ENCODE peak calls at places on chromosomes 3 and 15, in six cellular contexts. T is activated CD8-positive, alpha-beta T cell treated with anti-CD3 and anti-CD28 coated beads for 36 hours; R is ovary; L is AG10803; V is stimulated activated CD8-positive, alpha-beta memory T cell treated with anti-CD3 and anti-CD28 coated beads, Interleukin-12 subunit alpha, Interleukin-12 subunit beta, amount 100 ng/mL, for 4 hours; Y is activated T-cell treated with anti-CD3 and anti-CD28 coated beads for 1 hour. D is an unnamed sample.

GRCh38 chr3:42855547-42856380 is 19.9 kb downstream of the CYP8B1 start:
- DNase-seq in T (no peak), V (no peak), R (no peak), Y (no peak), L (no peak), D (no peak)

GRCh38 chr3:32037932-32038271 is 56.4 kb downstream of the ZNF860 start:
- DNase-seq in Y (no peak), T (no peak), V (no peak), L (no peak), R (no peak), D (no peak)

GRCh38 chr15:33031324-33031736 is 163.2 kb downstream of the FMN1 start:
- DNase-seq in Y (no peak), R (no peak), L (peak; percentile 60), T (no peak), V (no peak), D (no peak)

GRCh38 chr3:188296761-188297689 is 143.1 kb downstream of the LPP start:
- DNase-seq in Y (no peak), L (peak; percentile 83), R (no peak), T (no peak), V (no peak), D (peak; percentile 32)

GRCh38 chr3:46127503-46127902 is 80.6 kb downstream of the CCR1 start:
- DNase-seq in R (no peak), L (peak; percentile 93), T (no peak), Y (no peak), V (no peak), D (no peak)

GRCh38 chr3:140695361-140696061 is 17.6 kb downstream of the TRIM42 start:
- DNase-seq in R (no peak), Y (no peak), T (no peak), V (no peak), L (no peak), D (no peak)

GRCh38 chr15:47870956-47871625 is 153.8 kb downstream of the SEMA6D start:
- DNase-seq in R (no peak), T (no peak), V (no peak), Y (no peak), L (peak; percentile 63), D (no peak)

GRCh38 chr3:161423911-161424522 is 52.7 kb upstream of the SPTSSB start:
- DNase-seq in L (peak; percentile 37), V (no peak), R (no peak), T (no peak), Y (no peak), D (no peak)

GRCh38 chr3:38988955-38989354 is 62.8 kb downstream of the SCN11A start:
- DNase-seq in V (no peak), T (no peak), L (no peak), Y (no peak), R (no peak), D (no peak)

GRCh38 chr15:84600331-84600686 is 500 bp upstream of the ZSCAN2 start:
- DNase-seq in R (peak; percentile 87), T (peak; percentile 60), V (peak; percentile 25), L (peak; percentile 77), Y (peak; percentile 25), D (peak; percentile 93)

GRCh38 chr15:100995471-100996430 is 76.6 kb downstream of the LRRK1 start:
- DNase-seq in L (no peak), Y (no peak), R (no peak), V (no peak), T (no peak), D (no peak)

GRCh38 chr15:38299216-38299615 is 46.6 kb downstream of the SPRED1 start:
- DNase-seq in R (no peak), Y (no peak), V (no peak), L (peak; percentile 47), T (no peak), D (no peak)

GRCh38 chr15:81336568-81336967 is 12.6 kb upstream of the STARD5 start:
- DNase-seq in L (peak; percentile 30), R (no peak), Y (peak; percentile 37), V (no peak), T (peak; percentile 60), D (no peak)

GRCh38 chr15:32855942-32856341 is 138.1 kb downstream of the GREM1 start:
- DNase-seq in L (peak; percentile 100), V (no peak), Y (no peak), T (no peak), R (no peak), D (no peak)

GRCh38 chr15:55993111-55993803 is at the start of gene NEDD4:
- DNase-seq in L (peak; percentile 82), Y (peak; percentile 50), V (peak; percentile 69), R (peak; percentile 87), T (peak; percentile 75), D (peak; percentile 91)

GRCh38 chr3:183435701-183436100 is 7.3 kb upstream of the MCF2L2 start:
- DNase-seq in T (peak; percentile 17), V (no peak), L (no peak), R (no peak), Y (no peak), D (no peak)

GRCh38 chr3:15279200-15279599 is 53.2 kb downstream of the SH3BP5 start:
- DNase-seq in R (no peak), T (no peak), V (no peak), L (no peak), Y (no peak), D (no peak)

GRCh38 chr3:103440539-103441113 is 1005.8 kb downstream of the ZPLD1 start:
- DNase-seq in R (no peak), V (no peak), L (no peak), Y (no peak), T (no peak), D (no peak)

GRCh38 chr15:42727740-42728355 is 9.1 kb downstream of the CDAN1 start:
- DNase-seq in V (no peak), L (no peak), T (no peak), R (no peak), Y (no peak), D (no peak)

GRCh38 chr15:65355173-65355982 is 22.4 kb downstream of the IGDCC3 start:
- DNase-seq in R (no peak), L (no peak), V (no peak), T (peak; percentile 12), Y (no peak), D (no peak)

GRCh38 chr15:80636675-80637074 is 58.4 kb upstream of the ABHD17C start:
- DNase-seq in L (no peak), V (no peak), R (no peak), Y (no peak), T (no peak), D (no peak)

GRCh38 chr3:127445581-127446368 is 144.8 kb downstream of the TPRA1 start:
- DNase-seq in Y (no peak), T (no peak), R (no peak), V (no peak), L (no peak), D (peak; percentile 7)

GRCh38 chr15:22942306-22942855 is 37.8 kb downstream of the CYFIP1 start:
- DNase-seq in Y (no peak), V (no peak), L (no peak), T (no peak), R (no peak), D (no peak)

GRCh38 chr3:12198301-12198700 is 39.6 kb upstream of the TIMP4 start:
- DNase-seq in Y (no peak), V (no peak), L (peak; percentile 62), T (no peak), R (no peak), D (no peak)

GRCh38 chr3:28328188-28329151 is 20.1 kb upstream of the ZCWPW2 start:
- DNase-seq in Y (no peak), L (peak; percentile 27), V (no peak), R (no peak), T (no peak), D (no peak)

GRCh38 chr15:100113351-100114075 is 228.3 kb downstream of the ADAMTS17 start:
- DNase-seq in V (no peak), R (peak; percentile 64), Y (no peak), L (no peak), T (no peak), D (peak; percentile 70)

GRCh38 chr3:179653777-179654117 is 907 bp downstream of the USP13 start:
- DNase-seq in T (peak; percentile 55), Y (no peak), V (no peak), R (peak; percentile 44), L (no peak), D (peak; percentile 26)

GRCh38 chr3:111910806-111911205 is 51.7 kb downstream of the PHLDB2 start:
- DNase-seq in T (no peak), Y (no peak), V (no peak), L (peak; percentile 91), R (no peak), D (no peak)

GRCh38 chr15:83747050-83747717 is 93.3 kb downstream of the ADAMTSL3 start:
- DNase-seq in L (peak; percentile 23), T (no peak), V (no peak), Y (no peak), R (peak; percentile 25), D (no peak)

GRCh38 chr3:63975705-63976104 is 47.6 kb downstream of the PSMD6 start:
- DNase-seq in R (no peak), T (no peak), L (peak; percentile 29), V (no peak), Y (no peak), D (peak; percentile 69)

GRCh38 chr3:901953-902778 is 190.7 kb upstream of the CNTN6 start:
- DNase-seq in L (no peak), T (no peak), Y (no peak), R (no peak), V (no peak), D (no peak)

GRCh38 chr15:101309436-101310162 is 14.6 kb upstream of the SNRPA1 start:
- DNase-seq in V (no peak), T (no peak), R (no peak), Y (no peak), L (no peak), D (no peak)

D was measured in left cardiac atrium.